ENCODE peak calls at places on chromosomes 3 and 15, in seven cellular contexts. One of them, this sample, is unnamed.

GRCh38 chr3:195907730-195908438 is 467 bp downstream of the TNK2 start:
- DNase-seq in H1: no peak
- DNase-seq in GM12878: peak; percentile 38
- DNase-seq in HepG2: no peak
- DNase-seq in HCT116: no peak
- DNase-seq in K562: peak; percentile 44
- DNase-seq in SK-N-SH: peak; percentile 69
- DNase-seq in this sample: no peak

GRCh38 chr3:8442993-8443670 is 58.5 kb upstream of the LMCD1 start:
- DNase-seq in GM12878: no peak
- DNase-seq in HCT116: no peak
- DNase-seq in HepG2: no peak
- DNase-seq in K562: no peak
- DNase-seq in H1: no peak
- DNase-seq in SK-N-SH: peak; percentile 18
- DNase-seq in this sample: peak; percentile 51

GRCh38 chr15:68301300-68301699 is 23.8 kb downstream of the FEM1B start:
- DNase-seq in HCT116: no peak
- DNase-seq in SK-N-SH: no peak
- DNase-seq in GM12878: no peak
- DNase-seq in K562: no peak
- DNase-seq in H1: peak; percentile 40
- DNase-seq in HepG2: no peak
- DNase-seq in this sample: no peak

GRCh38 chr3:153023896-153024295 is 138.1 kb upstream of the RAP2B start:
- DNase-seq in SK-N-SH: no peak
- DNase-seq in H1: no peak
- DNase-seq in K562: no peak
- DNase-seq in HepG2: no peak
- DNase-seq in GM12878: no peak
- DNase-seq in HCT116: no peak
- DNase-seq in this sample: no peak

GRCh38 chr15:56749982-56750381 is 16.7 kb upstream of the ZNF280D start:
- DNase-seq in H1: no peak
- DNase-seq in K562: no peak
- DNase-seq in SK-N-SH: no peak
- DNase-seq in HepG2: no peak
- DNase-seq in GM12878: no peak
- DNase-seq in HCT116: no peak
- DNase-seq in this sample: no peak

GRCh38 chr15:43525131-43525530 is 7.7 kb downstream of the MAP1A start:
- DNase-seq in K562: no peak
- DNase-seq in HCT116: no peak
- DNase-seq in SK-N-SH: no peak
- DNase-seq in HepG2: no peak
- DNase-seq in H1: no peak
- DNase-seq in GM12878: no peak
- DNase-seq in this sample: no peak

GRCh38 chr3:57158813-57159678 is 6.1 kb downstream of the IL17RD start:
- DNase-seq in HCT116: peak; percentile 51
- DNase-seq in SK-N-SH: no peak
- DNase-seq in GM12878: no peak
- DNase-seq in H1: no peak
- DNase-seq in HepG2: no peak
- DNase-seq in K562: no peak
- DNase-seq in this sample: no peak

GRCh38 chr3:100454684-100455083 is 37.7 kb upstream of the TMEM45A start:
- DNase-seq in GM12878: no peak
- DNase-seq in HepG2: peak; percentile 16
- DNase-seq in HCT116: no peak
- DNase-seq in H1: no peak
- DNase-seq in SK-N-SH: no peak
- DNase-seq in K562: peak; percentile 15
- DNase-seq in this sample: no peak

GRCh38 chr15:26864664-26865191 is 2.1 kb upstream of the GABRA5 start:
- DNase-seq in H1: peak; percentile 68
- DNase-seq in HCT116: no peak
- DNase-seq in SK-N-SH: peak; percentile 77
- DNase-seq in HepG2: no peak
- DNase-seq in K562: peak; percentile 16
- DNase-seq in GM12878: no peak
- DNase-seq in this sample: peak; percentile 65

DNA sequence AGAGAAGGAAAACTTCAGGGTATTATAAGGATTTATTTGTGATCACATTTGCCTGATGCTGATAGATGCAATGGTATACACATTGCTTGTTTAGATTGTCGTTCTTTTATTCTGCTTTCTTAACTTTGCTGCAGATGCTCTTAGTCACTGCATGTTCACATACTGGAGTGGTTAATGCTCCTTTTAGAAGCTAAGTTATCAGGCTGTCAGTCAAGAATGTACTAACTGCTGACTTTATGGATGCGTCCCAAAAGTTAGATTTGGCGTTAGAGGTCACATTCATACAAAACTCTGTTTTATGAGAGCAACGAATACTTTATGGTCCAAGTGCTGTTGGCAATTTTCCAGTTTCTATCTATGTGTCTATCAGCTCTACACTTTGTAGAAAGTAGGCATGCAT is 160.7 kb downstream of the BBX start:
- DNase-seq in SK-N-SH: no peak
- DNase-seq in H1: no peak
- DNase-seq in HCT116: no peak
- DNase-seq in HepG2: no peak
- DNase-seq in K562: no peak
- DNase-seq in GM12878: no peak
- DNase-seq in this sample: no peak
- TF ChIP-seq JUND in SK-N-SH: no peak
- TF ChIP-seq JUND in H1: no peak
- TF ChIP-seq JUND in HCT116: no peak
- TF ChIP-seq JUND in HepG2: no peak
- TF ChIP-seq JUND in K562: no peak
- TF ChIP-seq JUND in GM12878: no peak
- TF ChIP-seq JUND in this sample: no peak

GRCh38 chr15:73082719-73083275 is 30.5 kb downstream of the NEO1 start:
- DNase-seq in K562: no peak
- DNase-seq in HepG2: no peak
- DNase-seq in SK-N-SH: peak; percentile 16
- DNase-seq in H1: no peak
- DNase-seq in HCT116: no peak
- DNase-seq in GM12878: no peak
- DNase-seq in this sample: peak; percentile 12
- TF ChIP-seq JUND in K562: no peak
- TF ChIP-seq JUND in HepG2: no peak
- TF ChIP-seq JUND in SK-N-SH: no peak
- TF ChIP-seq JUND in H1: no peak
- TF ChIP-seq JUND in HCT116: no peak
- TF ChIP-seq JUND in GM12878: no peak
- TF ChIP-seq JUND in this sample: no peak

GRCh38 chr3:68935778-68936177 is 3.4 kb upstream of the TAFA4 start:
- DNase-seq in HepG2: peak; percentile 41
- DNase-seq in SK-N-SH: no peak
- DNase-seq in K562: no peak
- DNase-seq in H1: no peak
- DNase-seq in HCT116: no peak
- DNase-seq in GM12878: no peak
- DNase-seq in this sample: no peak

GRCh38 chr3:68936855-68937254 is 4.5 kb upstream of the TAFA4 start:
- DNase-seq in GM12878: no peak
- DNase-seq in K562: no peak
- DNase-seq in HCT116: no peak
- DNase-seq in HepG2: no peak
- DNase-seq in H1: no peak
- DNase-seq in SK-N-SH: no peak
- DNase-seq in this sample: no peak

DNA sequence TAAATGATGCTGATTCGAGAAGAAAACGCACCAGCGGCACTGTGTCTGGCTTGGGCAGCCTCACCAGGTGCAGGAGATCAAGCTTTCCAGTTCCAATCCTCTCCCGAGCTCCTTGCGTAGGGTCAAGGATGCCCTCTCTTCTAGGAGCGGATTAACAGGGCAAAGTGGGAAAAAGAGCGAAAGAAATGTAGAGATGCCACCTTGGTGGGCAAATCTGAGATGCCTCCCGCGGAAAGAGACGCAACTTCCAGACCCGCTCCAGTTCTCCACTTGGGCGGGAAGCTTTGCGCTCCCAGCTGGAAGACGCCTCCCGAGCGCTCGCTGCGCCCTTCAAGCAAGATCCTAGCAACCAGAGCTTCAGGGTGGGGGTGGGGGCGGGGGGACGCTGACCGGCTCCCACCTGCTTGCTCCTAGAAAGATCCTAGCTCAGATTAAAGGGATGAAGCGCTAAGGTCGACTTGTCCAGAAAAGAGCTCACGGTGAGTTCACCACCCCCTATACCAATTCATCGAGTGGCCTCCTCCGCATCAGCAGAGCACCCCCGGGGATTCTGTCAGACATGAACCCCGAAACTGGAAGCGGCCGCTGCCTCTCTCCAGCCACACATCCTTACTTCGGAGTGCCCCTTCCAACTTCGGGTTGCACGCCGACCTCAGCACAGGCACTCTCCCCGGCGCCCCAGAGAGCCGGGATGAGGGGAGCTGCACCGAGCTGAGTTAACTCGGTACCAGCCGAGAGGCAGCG is 769 bp downstream of the TAFA4 start:
- DNase-seq in SK-N-SH: no peak
- DNase-seq in GM12878: no peak
- DNase-seq in HCT116: no peak
- DNase-seq in H1: peak; percentile 69
- DNase-seq in HepG2: no peak
- DNase-seq in K562: no peak
- DNase-seq in this sample: no peak
- TF ChIP-seq JUND in SK-N-SH: no peak
- TF ChIP-seq JUND in GM12878: no peak
- TF ChIP-seq JUND in HCT116: no peak
- TF ChIP-seq JUND in H1: no peak
- TF ChIP-seq JUND in HepG2: no peak
- TF ChIP-seq JUND in K562: no peak
- TF ChIP-seq JUND in this sample: no peak

DNA sequence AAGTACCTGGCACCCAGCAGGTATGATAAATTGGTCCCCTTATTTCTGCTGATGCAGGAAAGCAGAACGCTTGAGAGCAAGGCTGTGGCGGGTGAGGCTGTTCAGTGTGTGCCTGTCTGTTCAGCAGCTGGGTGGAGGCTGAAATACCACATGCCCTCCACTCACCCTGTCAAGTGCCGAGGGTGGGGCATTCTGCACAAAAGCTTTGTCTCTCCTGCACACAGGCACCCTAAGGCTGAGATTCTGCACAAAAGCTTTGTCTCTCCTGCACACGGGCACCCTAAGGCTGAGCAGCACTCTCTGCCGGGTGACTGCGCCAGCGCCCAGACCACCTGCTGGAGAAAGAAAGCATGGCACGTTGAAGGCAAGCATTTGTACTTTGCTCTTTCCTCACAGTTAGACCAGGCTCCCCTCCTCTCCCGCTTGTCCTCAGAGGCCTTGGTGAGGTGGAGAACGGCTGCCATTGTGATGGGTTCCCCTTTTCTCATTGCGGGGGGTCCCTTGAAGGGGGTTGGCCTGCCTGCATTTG is 97.5 kb downstream of the BDH1 start:
- DNase-seq in K562: no peak
- DNase-seq in HCT116: no peak
- DNase-seq in GM12878: no peak
- DNase-seq in HepG2: peak; percentile 80
- DNase-seq in SK-N-SH: peak; percentile 58
- DNase-seq in H1: no peak
- DNase-seq in this sample: peak; percentile 83
- TF ChIP-seq JUND in K562: no peak
- TF ChIP-seq JUND in HCT116: no peak
- TF ChIP-seq JUND in GM12878: no peak
- TF ChIP-seq JUND in HepG2: no peak
- TF ChIP-seq JUND in SK-N-SH: no peak
- TF ChIP-seq JUND in H1: no peak
- TF ChIP-seq JUND in this sample: no peak

GRCh38 chr3:71393093-71393492 is 190.4 kb downstream of the FOXP1 start:
- DNase-seq in GM12878: no peak
- DNase-seq in HCT116: no peak
- DNase-seq in HepG2: no peak
- DNase-seq in SK-N-SH: no peak
- DNase-seq in K562: no peak
- DNase-seq in H1: no peak
- DNase-seq in this sample: no peak
- TF ChIP-seq JUND in GM12878: peak; percentile 47
- TF ChIP-seq JUND in HCT116: no peak
- TF ChIP-seq JUND in HepG2: no peak
- TF ChIP-seq JUND in SK-N-SH: no peak
- TF ChIP-seq JUND in K562: no peak
- TF ChIP-seq JUND in H1: no peak
- TF ChIP-seq JUND in this sample: no peak

GRCh38 chr3:187916072-187916471 is 170.8 kb upstream of the BCL6 start:
- DNase-seq in K562: no peak
- DNase-seq in SK-N-SH: no peak
- DNase-seq in HCT116: no peak
- DNase-seq in H1: no peak
- DNase-seq in GM12878: no peak
- DNase-seq in HepG2: no peak
- DNase-seq in this sample: no peak

GRCh38 chr3:187914231-187914630 is 169.0 kb upstream of the BCL6 start:
- DNase-seq in H1: no peak
- DNase-seq in K562: no peak
- DNase-seq in SK-N-SH: no peak
- DNase-seq in HCT116: no peak
- DNase-seq in GM12878: no peak
- DNase-seq in HepG2: peak; percentile 13
- DNase-seq in this sample: peak; percentile 37

GRCh38 chr3:187909871-187910270 is 164.6 kb upstream of the BCL6 start:
- DNase-seq in HCT116: no peak
- DNase-seq in K562: no peak
- DNase-seq in H1: no peak
- DNase-seq in HepG2: no peak
- DNase-seq in GM12878: no peak
- DNase-seq in SK-N-SH: no peak
- DNase-seq in this sample: no peak

GRCh38 chr3:187912007-187912406 is 166.7 kb upstream of the BCL6 start:
- DNase-seq in H1: no peak
- DNase-seq in GM12878: no peak
- DNase-seq in HCT116: no peak
- DNase-seq in SK-N-SH: no peak
- DNase-seq in HepG2: no peak
- DNase-seq in K562: no peak
- DNase-seq in this sample: no peak

DNA sequence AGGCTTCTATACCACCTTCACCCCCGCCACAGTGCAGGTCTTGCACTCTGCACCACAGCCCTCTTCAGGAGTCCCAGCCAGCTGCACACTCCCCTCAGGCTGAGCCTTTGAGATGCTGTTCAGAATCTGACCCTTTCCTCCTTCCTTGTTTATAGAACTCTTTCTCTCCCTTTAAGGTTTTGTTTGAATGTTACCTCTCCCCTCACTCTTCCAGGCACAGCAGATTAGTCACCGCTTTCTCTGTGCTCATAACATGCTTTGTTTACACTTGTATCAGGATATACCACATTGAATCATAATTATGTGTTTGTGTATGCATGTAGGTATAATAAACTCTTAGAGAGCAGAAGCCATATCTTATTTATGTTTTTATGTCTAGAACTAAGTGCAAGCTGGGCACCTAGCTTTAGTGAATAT is 168.4 kb upstream of the BCL6 start:
- DNase-seq in HepG2: no peak
- DNase-seq in SK-N-SH: no peak
- DNase-seq in GM12878: no peak
- DNase-seq in HCT116: no peak
- DNase-seq in H1: no peak
- DNase-seq in K562: no peak
- DNase-seq in this sample: peak; percentile 76
- TF ChIP-seq JUND in HepG2: no peak
- TF ChIP-seq JUND in SK-N-SH: no peak
- TF ChIP-seq JUND in GM12878: no peak
- TF ChIP-seq JUND in HCT116: no peak
- TF ChIP-seq JUND in H1: no peak
- TF ChIP-seq JUND in K562: no peak
- TF ChIP-seq JUND in this sample: peak; percentile 23